ENCODE peak calls at places on chromosomes 12 and 14, in nine cellular contexts. One of them, this sample, is unnamed.

GRCh38 chr14:67729072-67729561 is 27.4 kb downstream of the RDH12 start:
- DNase-seq in A549: no peak
- DNase-seq in HFF-Myc: no peak
- DNase-seq in right lobe of liver: peak
- DNase-seq in tibial nerve: no peak
- DNase-seq in cardiac fibroblast: no peak
- DNase-seq in adrenal gland: no peak
- DNase-seq in psoas muscle: no peak
- DNase-seq in heart right ventricle: no peak
- DNase-seq in this sample: no peak

GRCh38 chr12:127550271-127550670 is 716.7 kb upstream of the TMEM132C start:
- DNase-seq in heart right ventricle: no peak
- DNase-seq in A549: no peak
- DNase-seq in cardiac fibroblast: no peak
- DNase-seq in tibial nerve: no peak
- DNase-seq in right lobe of liver: no peak
- DNase-seq in psoas muscle: no peak
- DNase-seq in adrenal gland: no peak
- DNase-seq in HFF-Myc: no peak
- DNase-seq in this sample: no peak

GRCh38 chr12:112097641-112098040 is 10.9 kb downstream of the NAA25 start:
- DNase-seq in heart right ventricle: no peak
- DNase-seq in psoas muscle: no peak
- DNase-seq in A549: no peak
- DNase-seq in right lobe of liver: no peak
- DNase-seq in tibial nerve: no peak
- DNase-seq in HFF-Myc: no peak
- DNase-seq in cardiac fibroblast: no peak
- DNase-seq in adrenal gland: no peak
- DNase-seq in this sample: no peak

GRCh38 chr12:131010376-131011131 is 56.8 kb downstream of the ADGRD1 start:
- DNase-seq in HFF-Myc: no peak
- DNase-seq in tibial nerve: no peak
- DNase-seq in psoas muscle: no peak
- DNase-seq in heart right ventricle: no peak
- DNase-seq in adrenal gland: no peak
- DNase-seq in A549: no peak
- DNase-seq in cardiac fibroblast: no peak
- DNase-seq in right lobe of liver: peak
- DNase-seq in this sample: no peak

GRCh38 chr12:118055865-118056773 is 4.9 kb downstream of the WSB2 start:
- DNase-seq in right lobe of liver: peak
- DNase-seq in tibial nerve: no peak
- DNase-seq in HFF-Myc: no peak
- DNase-seq in A549: no peak
- DNase-seq in heart right ventricle: no peak
- DNase-seq in adrenal gland: peak
- DNase-seq in psoas muscle: no peak
- DNase-seq in cardiac fibroblast: no peak
- DNase-seq in this sample: no peak

GRCh38 chr14:51283402-51283825 is 43.4 kb downstream of the TMX1 start:
- DNase-seq in A549: peak
- DNase-seq in heart right ventricle: no peak
- DNase-seq in adrenal gland: no peak
- DNase-seq in HFF-Myc: peak
- DNase-seq in tibial nerve: peak
- DNase-seq in psoas muscle: no peak
- DNase-seq in right lobe of liver: no peak
- DNase-seq in cardiac fibroblast: peak
- DNase-seq in this sample: no peak

GRCh38 chr12:48958049-48958388 is 732 bp upstream of the ARF3 start:
- DNase-seq in cardiac fibroblast: no peak
- DNase-seq in tibial nerve: no peak
- DNase-seq in psoas muscle: no peak
- DNase-seq in HFF-Myc: no peak
- DNase-seq in A549: no peak
- DNase-seq in right lobe of liver: no peak
- DNase-seq in adrenal gland: no peak
- DNase-seq in heart right ventricle: no peak
- DNase-seq in this sample: no peak

GRCh38 chr12:8780389-8780788 is 42.0 kb upstream of the A2ML1 start:
- DNase-seq in HFF-Myc: no peak
- DNase-seq in right lobe of liver: no peak
- DNase-seq in adrenal gland: no peak
- DNase-seq in psoas muscle: no peak
- DNase-seq in A549: peak
- DNase-seq in cardiac fibroblast: peak
- DNase-seq in heart right ventricle: no peak
- DNase-seq in tibial nerve: no peak
- DNase-seq in this sample: no peak

GRCh38 chr12:4947297-4947696 is 37.6 kb downstream of the KCNA1 start:
- DNase-seq in right lobe of liver: no peak
- DNase-seq in psoas muscle: no peak
- DNase-seq in heart right ventricle: no peak
- DNase-seq in HFF-Myc: no peak
- DNase-seq in cardiac fibroblast: no peak
- DNase-seq in adrenal gland: no peak
- DNase-seq in tibial nerve: no peak
- DNase-seq in A549: no peak
- DNase-seq in this sample: no peak

GRCh38 chr14:56145965-56146364 is 27.8 kb downstream of the PELI2 start:
- DNase-seq in adrenal gland: peak
- DNase-seq in psoas muscle: no peak
- DNase-seq in right lobe of liver: no peak
- DNase-seq in tibial nerve: no peak
- DNase-seq in HFF-Myc: no peak
- DNase-seq in cardiac fibroblast: peak
- DNase-seq in A549: no peak
- DNase-seq in heart right ventricle: no peak
- DNase-seq in this sample: no peak

GRCh38 chr14:80419339-80419738 is 208.0 kb upstream of the DIO2 start:
- DNase-seq in adrenal gland: no peak
- DNase-seq in A549: no peak
- DNase-seq in tibial nerve: no peak
- DNase-seq in psoas muscle: no peak
- DNase-seq in right lobe of liver: no peak
- DNase-seq in heart right ventricle: no peak
- DNase-seq in HFF-Myc: no peak
- DNase-seq in cardiac fibroblast: no peak
- DNase-seq in this sample: no peak

GRCh38 chr12:131529196-131530040 is 181.5 kb upstream of the SFSWAP start:
- DNase-seq in heart right ventricle: no peak
- DNase-seq in psoas muscle: no peak
- DNase-seq in A549: no peak
- DNase-seq in tibial nerve: no peak
- DNase-seq in HFF-Myc: no peak
- DNase-seq in adrenal gland: no peak
- DNase-seq in right lobe of liver: no peak
- DNase-seq in cardiac fibroblast: no peak
- DNase-seq in this sample: no peak

GRCh38 chr12:112164326-112164660 is 38.9 kb downstream of the TRAFD1 start:
- DNase-seq in cardiac fibroblast: no peak
- DNase-seq in tibial nerve: no peak
- DNase-seq in right lobe of liver: no peak
- DNase-seq in heart right ventricle: no peak
- DNase-seq in adrenal gland: no peak
- DNase-seq in HFF-Myc: no peak
- DNase-seq in A549: no peak
- DNase-seq in psoas muscle: no peak
- DNase-seq in this sample: no peak

GRCh38 chr12:96051756-96052155 is 16.4 kb upstream of the LTA4H start:
- DNase-seq in right lobe of liver: no peak
- DNase-seq in psoas muscle: no peak
- DNase-seq in heart right ventricle: no peak
- DNase-seq in HFF-Myc: no peak
- DNase-seq in cardiac fibroblast: no peak
- DNase-seq in tibial nerve: no peak
- DNase-seq in adrenal gland: no peak
- DNase-seq in A549: no peak
- DNase-seq in this sample: no peak

GRCh38 chr14:51677738-51678137 is 26.0 kb downstream of the FRMD6 start:
- DNase-seq in right lobe of liver: no peak
- DNase-seq in tibial nerve: no peak
- DNase-seq in HFF-Myc: no peak
- DNase-seq in heart right ventricle: no peak
- DNase-seq in cardiac fibroblast: no peak
- DNase-seq in adrenal gland: no peak
- DNase-seq in A549: no peak
- DNase-seq in psoas muscle: no peak
- DNase-seq in this sample: no peak

GRCh38 chr14:89158701-89159100 is 258.3 kb downstream of the FOXN3 start:
- DNase-seq in tibial nerve: no peak
- DNase-seq in psoas muscle: no peak
- DNase-seq in cardiac fibroblast: no peak
- DNase-seq in right lobe of liver: no peak
- DNase-seq in A549: no peak
- DNase-seq in HFF-Myc: no peak
- DNase-seq in heart right ventricle: no peak
- DNase-seq in adrenal gland: no peak
- DNase-seq in this sample: no peak
- TF ChIP-seq CTCF in tibial nerve: no peak
- TF ChIP-seq CTCF in psoas muscle: no peak
- TF ChIP-seq CTCF in cardiac fibroblast: no peak
- TF ChIP-seq CTCF in right lobe of liver: no peak
- TF ChIP-seq CTCF in A549: no peak
- TF ChIP-seq CTCF in HFF-Myc: no peak
- TF ChIP-seq CTCF in heart right ventricle: no peak
- TF ChIP-seq CTCF in adrenal gland: no peak
- TF ChIP-seq CTCF in this sample: no peak

DNA sequence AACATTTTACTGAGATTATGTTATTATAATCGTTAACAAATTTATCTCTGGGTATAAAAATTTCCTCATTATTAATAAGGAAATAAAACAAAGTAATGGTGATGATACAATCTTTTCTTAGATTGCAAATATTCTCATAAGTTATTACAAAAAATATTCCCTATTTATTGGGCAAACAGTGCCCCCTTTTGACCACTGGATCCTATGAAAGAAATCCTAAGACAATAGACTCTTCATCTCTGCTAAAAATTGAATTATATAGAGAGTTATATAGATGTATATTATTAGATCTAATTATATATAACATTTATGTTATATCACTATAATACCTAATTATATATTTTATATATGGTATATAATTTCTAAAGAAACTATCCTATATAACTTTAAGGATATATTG is 94.2 kb upstream of the FGD4 start:
- DNase-seq in right lobe of liver: no peak
- DNase-seq in A549: peak
- DNase-seq in heart right ventricle: no peak
- DNase-seq in adrenal gland: no peak
- DNase-seq in psoas muscle: no peak
- DNase-seq in cardiac fibroblast: peak
- DNase-seq in HFF-Myc: no peak
- DNase-seq in tibial nerve: peak
- DNase-seq in this sample: no peak
- TF ChIP-seq CTCF in right lobe of liver: peak
- TF ChIP-seq CTCF in A549: peak
- TF ChIP-seq CTCF in heart right ventricle: peak
- TF ChIP-seq CTCF in adrenal gland: no peak
- TF ChIP-seq CTCF in psoas muscle: peak
- TF ChIP-seq CTCF in cardiac fibroblast: peak
- TF ChIP-seq CTCF in HFF-Myc: peak
- TF ChIP-seq CTCF in tibial nerve: peak
- TF ChIP-seq CTCF in this sample: no peak

DNA sequence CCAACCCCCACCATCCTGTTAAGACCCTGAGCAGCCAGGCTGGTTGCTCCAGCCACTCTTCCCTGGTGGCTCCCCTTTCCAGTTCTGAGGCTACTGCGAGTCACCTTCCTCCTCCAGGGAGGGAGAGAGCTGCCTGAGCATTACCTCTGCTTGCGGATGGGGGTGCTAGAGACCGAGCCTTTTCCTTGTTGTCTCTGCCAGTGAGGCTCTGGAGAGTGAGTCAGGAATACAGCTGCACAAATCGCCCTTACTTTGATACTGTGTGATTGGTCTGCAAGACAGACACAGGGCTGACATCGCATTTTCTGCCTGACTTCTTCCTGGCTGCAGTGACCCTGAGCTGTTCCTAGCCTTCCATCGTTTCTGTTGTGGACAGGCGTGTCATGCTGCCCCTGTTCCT is 94.3 kb downstream of the SLC25A47 start:
- DNase-seq in right lobe of liver: no peak
- DNase-seq in A549: peak
- DNase-seq in tibial nerve: peak
- DNase-seq in heart right ventricle: no peak
- DNase-seq in HFF-Myc: peak
- DNase-seq in cardiac fibroblast: peak
- DNase-seq in adrenal gland: peak
- DNase-seq in psoas muscle: peak
- DNase-seq in this sample: no peak
- TF ChIP-seq CTCF in right lobe of liver: peak
- TF ChIP-seq CTCF in A549: peak
- TF ChIP-seq CTCF in tibial nerve: no peak
- TF ChIP-seq CTCF in heart right ventricle: peak
- TF ChIP-seq CTCF in HFF-Myc: peak
- TF ChIP-seq CTCF in cardiac fibroblast: peak
- TF ChIP-seq CTCF in adrenal gland: peak
- TF ChIP-seq CTCF in psoas muscle: no peak
- TF ChIP-seq CTCF in this sample: no peak

DNA sequence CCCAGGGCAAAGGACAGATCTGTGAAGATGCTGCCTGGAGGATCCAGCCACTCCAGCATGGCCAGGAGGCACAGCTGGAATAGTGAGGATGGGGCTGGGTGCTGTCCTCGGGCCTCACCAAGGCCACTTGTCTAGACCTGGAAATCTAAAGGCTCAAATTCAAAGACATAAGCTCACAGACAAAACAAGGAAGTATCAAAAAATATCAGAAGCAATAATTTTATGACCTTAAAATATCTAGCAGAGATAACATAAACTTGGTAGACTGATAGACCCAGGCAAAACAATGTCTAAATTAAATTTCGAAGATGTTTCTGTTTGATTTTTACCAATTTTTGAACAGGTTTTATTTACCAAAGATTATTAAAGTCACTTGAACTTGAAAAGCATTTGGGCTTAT is 22.6 kb upstream of the MMP19 start:
- DNase-seq in psoas muscle: no peak
- DNase-seq in A549: no peak
- DNase-seq in HFF-Myc: no peak
- DNase-seq in right lobe of liver: no peak
- DNase-seq in adrenal gland: no peak
- DNase-seq in tibial nerve: no peak
- DNase-seq in cardiac fibroblast: no peak
- DNase-seq in heart right ventricle: no peak
- DNase-seq in this sample: no peak
- TF ChIP-seq CTCF in psoas muscle: no peak
- TF ChIP-seq CTCF in A549: no peak
- TF ChIP-seq CTCF in HFF-Myc: no peak
- TF ChIP-seq CTCF in right lobe of liver: no peak
- TF ChIP-seq CTCF in adrenal gland: no peak
- TF ChIP-seq CTCF in tibial nerve: no peak
- TF ChIP-seq CTCF in cardiac fibroblast: no peak
- TF ChIP-seq CTCF in heart right ventricle: no peak
- TF ChIP-seq CTCF in this sample: no peak

DNA sequence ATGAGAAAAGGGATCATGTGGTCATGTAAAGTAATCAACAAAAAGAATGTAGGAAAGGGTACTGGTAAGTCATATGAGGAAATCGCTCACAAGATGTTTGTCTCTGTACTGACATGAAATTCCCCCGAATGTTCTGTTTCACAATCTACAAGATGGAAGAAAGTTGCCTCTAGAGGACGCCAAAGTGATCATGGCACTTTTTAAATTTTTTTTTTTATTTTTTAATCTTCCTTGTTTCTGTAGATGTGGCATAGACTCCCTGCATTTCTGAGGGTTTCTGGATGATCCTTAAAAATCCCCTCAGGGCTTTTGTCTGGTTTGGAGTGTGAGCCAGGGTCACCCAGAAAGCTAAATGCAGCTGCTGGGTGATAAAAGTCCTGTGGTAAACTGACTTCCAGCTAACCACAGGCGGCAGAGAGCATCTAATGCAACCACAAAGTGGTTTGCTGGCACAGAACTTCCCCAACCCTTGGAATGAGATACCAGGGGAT is 393.6 kb downstream of the CCDC91 start:
- DNase-seq in psoas muscle: no peak
- DNase-seq in tibial nerve: no peak
- DNase-seq in cardiac fibroblast: peak
- DNase-seq in right lobe of liver: no peak
- DNase-seq in A549: no peak
- DNase-seq in heart right ventricle: no peak
- DNase-seq in adrenal gland: no peak
- DNase-seq in HFF-Myc: peak
- DNase-seq in this sample: no peak
- TF ChIP-seq CTCF in psoas muscle: no peak
- TF ChIP-seq CTCF in tibial nerve: no peak
- TF ChIP-seq CTCF in cardiac fibroblast: peak
- TF ChIP-seq CTCF in right lobe of liver: no peak
- TF ChIP-seq CTCF in A549: peak
- TF ChIP-seq CTCF in heart right ventricle: no peak
- TF ChIP-seq CTCF in adrenal gland: no peak
- TF ChIP-seq CTCF in HFF-Myc: peak
- TF ChIP-seq CTCF in this sample: no peak